ENCODE peak calls at places on chromosomes 11 and 22, in six cellular contexts. One of them, this sample, is unnamed.

GRCh38 chr11:93528757-93529639 is 14.2 kb downstream of the SMCO4 start:
- DNase-seq in GM12878: no peak
- DNase-seq in HepG2: no peak
- DNase-seq in K562: no peak
- DNase-seq in SK-N-SH: no peak
- DNase-seq in H1: no peak
- DNase-seq in this sample: no peak

GRCh38 chr11:50278756-50279155 is 246.1 kb downstream of the OR4C45 start:
- DNase-seq in GM12878: no peak
- DNase-seq in HepG2: no peak
- DNase-seq in K562: no peak
- DNase-seq in SK-N-SH: no peak
- DNase-seq in H1: no peak
- DNase-seq in this sample: no peak

GRCh38 chr11:62575156-62575555 is 1.5 kb upstream of the EEF1G start:
- DNase-seq in GM12878: no peak
- DNase-seq in HepG2: no peak
- DNase-seq in K562: no peak
- DNase-seq in SK-N-SH: no peak
- DNase-seq in H1: no peak
- DNase-seq in this sample: peak

GRCh38 chr11:103339485-103339857 is 230.2 kb downstream of the DYNC2H1 start:
- DNase-seq in GM12878: no peak
- DNase-seq in HepG2: no peak
- DNase-seq in K562: no peak
- DNase-seq in SK-N-SH: no peak
- DNase-seq in H1: no peak
- DNase-seq in this sample: no peak

GRCh38 chr11:70593446-70593983 is 195.2 kb downstream of the CTTN start:
- DNase-seq in GM12878: no peak
- DNase-seq in HepG2: no peak
- DNase-seq in K562: no peak
- DNase-seq in SK-N-SH: no peak
- DNase-seq in H1: no peak
- DNase-seq in this sample: no peak

GRCh38 chr11:43676933-43677332 is 3.6 kb upstream of the HSD17B12 start:
- DNase-seq in GM12878: no peak
- DNase-seq in HepG2: no peak
- DNase-seq in K562: no peak
- DNase-seq in SK-N-SH: peak
- DNase-seq in H1: no peak
- DNase-seq in this sample: no peak

GRCh38 chr22:32997295-32997694 is 60.9 kb downstream of the SYN3 start:
- DNase-seq in GM12878: no peak
- DNase-seq in HepG2: no peak
- DNase-seq in K562: no peak
- DNase-seq in SK-N-SH: no peak
- DNase-seq in H1: no peak
- DNase-seq in this sample: no peak

GRCh38 chr11:67482736-67483497 is at the start of gene AIP:
- DNase-seq in GM12878: peak
- DNase-seq in HepG2: peak
- DNase-seq in K562: peak
- DNase-seq in SK-N-SH: peak
- DNase-seq in H1: peak
- DNase-seq in this sample: peak

GRCh38 chr11:43367382-43368178 is 8.9 kb downstream of the TTC17 start:
- DNase-seq in GM12878: peak
- DNase-seq in HepG2: no peak
- DNase-seq in K562: no peak
- DNase-seq in SK-N-SH: no peak
- DNase-seq in H1: no peak
- DNase-seq in this sample: no peak

GRCh38 chr22:44697423-44698179 is 4.4 kb upstream of the PRR5 start:
- DNase-seq in GM12878: no peak
- DNase-seq in HepG2: peak
- DNase-seq in K562: peak
- DNase-seq in SK-N-SH: peak
- DNase-seq in H1: peak
- DNase-seq in this sample: peak

GRCh38 chr11:19394525-19395016 is 153.8 kb upstream of the E2F8 start:
- DNase-seq in GM12878: peak
- DNase-seq in HepG2: no peak
- DNase-seq in K562: no peak
- DNase-seq in SK-N-SH: no peak
- DNase-seq in H1: no peak
- DNase-seq in this sample: no peak

GRCh38 chr11:23252426-23252825 is 392.2 kb upstream of the CCDC179 start:
- DNase-seq in GM12878: no peak
- DNase-seq in HepG2: no peak
- DNase-seq in K562: no peak
- DNase-seq in SK-N-SH: no peak
- DNase-seq in H1: no peak
- DNase-seq in this sample: no peak

GRCh38 chr11:29282088-29282487 is 734.7 kb downstream of the KCNA4 start:
- DNase-seq in GM12878: no peak
- DNase-seq in HepG2: peak
- DNase-seq in K562: no peak
- DNase-seq in SK-N-SH: no peak
- DNase-seq in H1: no peak
- DNase-seq in this sample: no peak

GRCh38 chr11:18046116-18046777 is at the start of gene TPH1:
- DNase-seq in GM12878: no peak
- DNase-seq in HepG2: no peak
- DNase-seq in K562: peak
- DNase-seq in SK-N-SH: peak
- DNase-seq in H1: peak
- DNase-seq in this sample: no peak

GRCh38 chr11:117547911-117548310 is 220.3 kb downstream of the CEP164 start:
- DNase-seq in GM12878: no peak
- DNase-seq in HepG2: no peak
- DNase-seq in K562: no peak
- DNase-seq in SK-N-SH: no peak
- DNase-seq in H1: no peak
- DNase-seq in this sample: no peak

GRCh38 chr11:17015639-17016125 is 1.5 kb upstream of the PLEKHA7 start:
- DNase-seq in GM12878: no peak
- DNase-seq in HepG2: no peak
- DNase-seq in K562: no peak
- DNase-seq in SK-N-SH: peak
- DNase-seq in H1: no peak
- DNase-seq in this sample: no peak

GRCh38 chr11:68855205-68855978 is 13.7 kb upstream of the CPT1A start:
- DNase-seq in GM12878: no peak
- DNase-seq in HepG2: no peak
- DNase-seq in K562: no peak
- DNase-seq in SK-N-SH: peak
- DNase-seq in H1: no peak
- DNase-seq in this sample: peak
- TF ChIP-seq GABPA in GM12878: no peak
- TF ChIP-seq GABPA in HepG2: no peak
- TF ChIP-seq GABPA in K562: no peak
- TF ChIP-seq GABPA in SK-N-SH: no peak
- TF ChIP-seq GABPA in H1: peak
- TF ChIP-seq GABPA in this sample: no peak

DNA sequence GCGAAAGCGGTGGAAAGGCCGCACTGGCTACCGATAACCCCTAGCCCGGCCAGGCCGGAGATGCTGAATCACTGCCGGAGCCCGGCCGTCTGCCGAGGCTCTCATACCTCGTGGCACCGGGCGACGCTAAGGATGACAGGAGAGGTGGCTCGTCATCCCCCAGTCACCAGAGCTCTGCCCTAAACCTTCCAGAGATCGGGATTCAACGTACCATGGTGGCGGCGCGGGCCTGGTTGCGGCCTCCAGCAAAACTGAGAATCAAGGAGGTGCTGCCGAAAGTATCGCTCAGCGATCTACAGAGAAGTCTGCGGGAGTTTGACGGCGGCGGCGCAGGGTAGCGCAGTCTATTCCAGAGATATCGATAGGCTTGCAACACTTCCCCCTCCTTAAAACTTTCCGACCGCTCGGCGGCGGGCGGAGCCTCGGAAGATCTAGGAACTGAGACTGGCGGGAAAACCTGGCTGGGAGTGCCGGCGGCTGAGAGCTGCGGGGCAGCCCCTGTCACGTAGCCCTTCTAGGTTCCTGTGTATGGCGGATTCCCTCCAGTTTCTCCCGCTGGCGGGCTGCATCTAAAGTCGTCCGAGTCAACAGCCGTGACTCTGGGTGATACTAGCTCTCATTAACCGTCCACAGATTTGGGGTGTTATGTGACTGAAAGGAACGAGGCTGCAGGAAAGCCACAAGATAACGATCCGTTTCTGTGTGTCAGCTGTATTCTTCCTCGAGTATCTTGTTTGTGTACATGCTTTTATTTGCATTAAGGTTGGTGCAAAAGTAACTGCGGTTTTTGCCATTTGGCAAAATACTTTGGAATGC is at the start of gene PSMA1:
- DNase-seq in GM12878: peak
- DNase-seq in HepG2: peak
- DNase-seq in K562: peak
- DNase-seq in SK-N-SH: peak
- DNase-seq in H1: peak
- DNase-seq in this sample: peak
- TF ChIP-seq CTCF in GM12878: no peak
- TF ChIP-seq CTCF in HepG2: peak
- TF ChIP-seq CTCF in K562: no peak
- TF ChIP-seq CTCF in SK-N-SH: peak
- TF ChIP-seq CTCF in H1: no peak
- TF ChIP-seq CTCF in this sample: no peak

DNA sequence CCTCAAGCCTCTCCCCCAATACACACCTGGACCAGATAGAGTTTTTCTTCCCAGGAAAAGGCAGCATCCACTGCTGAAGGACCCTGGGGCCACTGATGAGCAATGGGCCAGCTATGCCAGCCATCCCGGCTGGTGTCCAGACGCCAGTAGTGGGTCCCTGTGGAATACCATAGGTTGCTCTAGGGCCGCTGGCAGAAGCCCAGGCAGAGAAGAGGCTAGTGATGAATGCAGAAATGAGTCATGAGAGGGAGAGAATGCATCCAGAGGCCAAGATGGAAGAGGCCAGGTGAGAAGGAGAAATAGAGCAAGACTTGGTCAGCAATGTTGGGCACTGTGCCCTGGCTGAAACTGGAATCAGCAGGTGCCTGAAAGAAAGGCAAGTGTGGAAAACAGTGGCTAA is 8.9 kb downstream of the HPX start:
- DNase-seq in GM12878: no peak
- DNase-seq in HepG2: no peak
- DNase-seq in K562: no peak
- DNase-seq in SK-N-SH: no peak
- DNase-seq in H1: no peak
- DNase-seq in this sample: no peak
- TF ChIP-seq GABPA in GM12878: no peak
- TF ChIP-seq GABPA in HepG2: no peak
- TF ChIP-seq GABPA in K562: no peak
- TF ChIP-seq GABPA in SK-N-SH: no peak
- TF ChIP-seq GABPA in H1: no peak
- TF ChIP-seq GABPA in this sample: no peak

DNA sequence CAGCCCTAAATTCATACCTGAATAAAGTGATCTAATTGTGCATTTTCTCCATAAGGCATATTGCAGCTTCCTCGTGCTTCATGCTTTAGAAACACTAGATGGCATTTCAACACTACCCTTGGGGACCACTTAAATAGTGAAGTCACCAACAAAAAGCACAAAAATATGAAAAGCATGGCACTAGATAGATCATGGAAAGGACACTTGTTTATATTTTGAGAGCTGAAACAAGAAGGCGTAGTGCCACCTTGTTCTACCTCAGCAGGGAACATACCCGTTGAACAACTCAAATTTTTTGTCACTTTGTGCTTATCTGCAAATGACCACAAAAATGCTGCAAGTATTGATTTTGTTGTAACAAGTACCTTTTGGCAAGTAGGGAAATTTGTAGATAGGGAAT is 8.6 kb downstream of the TBCEL start:
- DNase-seq in GM12878: no peak
- DNase-seq in HepG2: peak
- DNase-seq in K562: no peak
- DNase-seq in SK-N-SH: no peak
- DNase-seq in H1: no peak
- DNase-seq in this sample: no peak
- TF ChIP-seq CTCF in GM12878: peak
- TF ChIP-seq CTCF in HepG2: peak
- TF ChIP-seq CTCF in K562: no peak
- TF ChIP-seq CTCF in SK-N-SH: no peak
- TF ChIP-seq CTCF in H1: peak
- TF ChIP-seq CTCF in this sample: no peak

DNA sequence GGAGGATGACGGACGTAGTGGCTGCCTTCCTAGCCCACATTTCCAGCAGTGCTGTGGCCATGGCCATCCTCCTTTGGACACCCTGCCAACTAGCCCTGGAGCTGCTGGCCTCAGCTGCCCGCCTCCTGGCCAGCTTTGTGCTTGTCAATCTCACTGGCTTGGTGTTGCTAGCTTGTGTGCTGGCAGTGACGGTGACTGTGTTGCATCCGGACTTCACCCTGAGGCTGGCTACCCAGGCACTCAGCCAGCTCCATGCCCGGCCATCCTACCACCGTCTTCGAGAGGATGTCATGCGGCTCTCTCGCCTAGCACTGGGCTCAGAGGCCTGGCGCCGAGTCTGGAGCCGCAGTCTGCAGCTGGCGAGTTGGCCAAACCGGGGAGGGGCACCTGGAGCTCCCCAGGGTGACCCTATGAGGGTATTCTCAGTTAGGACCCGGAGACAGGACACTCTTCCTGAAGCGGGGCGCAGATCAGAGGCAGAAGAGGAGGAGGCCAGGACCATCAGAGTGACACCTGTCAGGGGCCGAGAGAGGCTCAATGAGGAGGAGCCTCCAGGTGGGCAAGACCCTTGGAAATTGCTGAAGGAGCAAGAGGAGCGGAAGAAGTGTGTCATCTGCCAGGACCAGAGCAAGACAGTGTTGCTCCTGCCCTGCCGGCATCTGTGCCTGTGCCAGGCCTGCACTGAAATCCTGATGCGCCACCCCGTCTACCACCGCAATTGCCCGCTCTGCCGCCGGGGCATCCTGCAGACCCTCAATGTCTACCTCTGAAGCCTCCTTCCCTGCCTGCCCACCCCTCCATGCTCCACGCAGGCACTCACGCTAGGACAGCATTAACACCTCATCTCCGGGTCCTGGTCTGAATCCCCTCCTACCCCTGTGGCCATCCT is 1.6 kb downstream of the RNF26 start:
- DNase-seq in GM12878: no peak
- DNase-seq in HepG2: no peak
- DNase-seq in K562: no peak
- DNase-seq in SK-N-SH: no peak
- DNase-seq in H1: no peak
- DNase-seq in this sample: no peak
- TF ChIP-seq GABPA in GM12878: no peak
- TF ChIP-seq GABPA in HepG2: no peak
- TF ChIP-seq GABPA in K562: no peak
- TF ChIP-seq GABPA in SK-N-SH: no peak
- TF ChIP-seq GABPA in H1: no peak
- TF ChIP-seq GABPA in this sample: no peak

GRCh38 chr11:77250881-77251640 is 50.4 kb downstream of the GDPD4 start:
- DNase-seq in GM12878: no peak
- DNase-seq in HepG2: no peak
- DNase-seq in K562: no peak
- DNase-seq in SK-N-SH: no peak
- DNase-seq in H1: no peak
- DNase-seq in this sample: no peak
- TF ChIP-seq CTCF in GM12878: no peak
- TF ChIP-seq CTCF in HepG2: no peak
- TF ChIP-seq CTCF in K562: no peak
- TF ChIP-seq CTCF in SK-N-SH: no peak
- TF ChIP-seq CTCF in H1: no peak
- TF ChIP-seq CTCF in this sample: no peak